ENCODE peak calls at places on chromosomes 2 and 18, in five cellular contexts. D is WERI-Rb-1, S is PC-3, Q is right atrium auricular region, J is cardiac fibroblast. M is an unnamed sample.

GRCh38 chr2:167602122-167602521 is 645.3 kb downstream of the STK39 start:
- DNase-seq in D (no peak), S (no peak), Q (no peak), J (no peak), M (no peak)

GRCh38 chr18:2883137-2883671 is 36.4 kb downstream of the EMILIN2 start:
- DNase-seq in D (no peak), S (no peak), Q (no peak), J (no peak), M (no peak)

GRCh38 chr2:184067502-184067901 is 530.8 kb upstream of the ZNF804A start:
- DNase-seq in D (no peak), S (peak; percentile 34), Q (no peak), J (no peak), M (no peak)

GRCh38 chr2:85288244-85288725 is 39.5 kb downstream of the TGOLN2 start:
- DNase-seq in D (peak; percentile 35), S (peak; percentile 88), Q (no peak), J (peak; percentile 39), M (no peak)

GRCh38 chr2:198376677-198377076 is 572.3 kb downstream of the PLCL1 start:
- DNase-seq in D (peak; percentile 21), S (peak; percentile 36), Q (no peak), J (no peak), M (no peak)

GRCh38 chr2:45342-46130 is 769 bp downstream of the FAM110C start:
- DNase-seq in D (no peak), S (peak; percentile 24), Q (no peak), J (no peak), M (no peak)

GRCh38 chr2:148122788-148123187 is 101.9 kb downstream of the MBD5 start:
- DNase-seq in D (no peak), S (peak; percentile 34), Q (no peak), J (peak; percentile 7), M (no peak)

GRCh38 chr2:221189431-221189830 is 382.7 kb downstream of the EPHA4 start:
- DNase-seq in D (peak; percentile 29), S (no peak), Q (no peak), J (no peak), M (no peak)

GRCh38 chr2:234632527-234633391 is 135.9 kb upstream of the ARL4C start:
- DNase-seq in D (no peak), S (peak; percentile 32), Q (no peak), J (peak; percentile 61), M (no peak)

GRCh38 chr2:195535911-195536522 is 121.0 kb upstream of the SLC39A10 start:
- DNase-seq in D (no peak), S (no peak), Q (no peak), J (no peak), M (peak; percentile 78)

GRCh38 chr2:44055664-44056063 is 59.9 kb upstream of the LRPPRC start:
- DNase-seq in D (peak; percentile 52), S (no peak), Q (no peak), J (no peak), M (no peak)

GRCh38 chr18:76772665-76773064 is 49.7 kb upstream of the ZNF236 start:
- DNase-seq in D (no peak), S (no peak), Q (no peak), J (no peak), M (no peak)

GRCh38 chr2:20223345-20224190 is 1.4 kb downstream of the SDC1 start:
- DNase-seq in D (peak; percentile 68), S (peak; percentile 54), Q (no peak), J (peak; percentile 55), M (no peak)

GRCh38 chr2:20224716-20225293 is at the start of gene SDC1:
- DNase-seq in D (peak; percentile 84), S (peak; percentile 67), Q (no peak), J (peak; percentile 48), M (no peak)

GRCh38 chr2:20226152-20226545 is 1.2 kb upstream of the SDC1 start:
- DNase-seq in D (peak; percentile 7), S (no peak), Q (no peak), J (no peak), M (no peak)

GRCh38 chr2:20224191-20224715 is 677 bp downstream of the SDC1 start:
- DNase-seq in D (peak; percentile 25), S (no peak), Q (no peak), J (no peak), M (no peak)

DNA sequence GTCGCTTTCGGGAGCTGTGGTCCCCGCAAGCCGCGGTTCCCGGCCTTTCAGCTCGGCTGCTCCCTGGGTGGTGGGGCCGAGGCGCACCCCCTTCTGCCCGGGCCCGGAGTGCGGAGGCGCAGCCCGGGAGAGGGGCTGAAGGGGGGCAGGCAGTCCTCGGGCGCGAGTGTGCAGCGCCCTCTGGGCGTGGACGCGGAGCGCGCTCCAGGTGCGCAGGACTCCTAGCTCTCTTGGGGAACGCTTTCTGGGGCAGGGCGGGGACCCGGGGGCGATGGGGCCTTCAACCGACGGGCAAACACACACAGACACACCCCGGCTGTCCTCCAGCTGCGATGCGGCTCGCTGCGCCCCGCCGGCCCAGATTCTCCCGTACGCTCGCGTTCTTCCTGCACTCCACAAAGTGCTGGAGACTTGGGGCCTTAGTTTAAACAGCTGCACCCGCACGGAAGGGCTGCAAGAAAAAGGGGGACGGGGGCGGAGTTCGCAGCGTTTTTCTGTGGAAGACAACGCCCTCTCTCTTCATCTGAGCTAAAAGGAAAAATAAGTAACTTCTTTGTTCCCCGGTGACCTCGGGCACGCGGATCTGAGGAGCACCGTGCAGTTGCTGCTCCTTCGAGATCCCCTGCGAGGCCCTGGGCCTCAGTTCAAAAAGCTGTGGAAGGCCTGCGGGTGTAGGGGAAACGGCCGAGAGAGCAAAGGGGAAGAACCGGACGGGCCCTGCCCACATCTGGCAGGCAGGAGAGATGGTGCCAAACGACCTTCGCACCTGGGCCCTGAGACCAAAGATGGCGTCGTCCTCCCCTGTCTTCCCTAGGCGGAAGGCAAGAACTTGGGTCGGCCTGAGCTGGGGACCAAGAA is 593 bp upstream of the SDC1 start:
- DNase-seq in D (peak; percentile 93), S (peak; percentile 78), Q (no peak), J (peak; percentile 46), M (no peak)
- TF ChIP-seq CTCF in D (peak; percentile 96), S (peak; percentile 72), Q (peak; percentile 37), J (peak; percentile 29), M (no peak)

DNA sequence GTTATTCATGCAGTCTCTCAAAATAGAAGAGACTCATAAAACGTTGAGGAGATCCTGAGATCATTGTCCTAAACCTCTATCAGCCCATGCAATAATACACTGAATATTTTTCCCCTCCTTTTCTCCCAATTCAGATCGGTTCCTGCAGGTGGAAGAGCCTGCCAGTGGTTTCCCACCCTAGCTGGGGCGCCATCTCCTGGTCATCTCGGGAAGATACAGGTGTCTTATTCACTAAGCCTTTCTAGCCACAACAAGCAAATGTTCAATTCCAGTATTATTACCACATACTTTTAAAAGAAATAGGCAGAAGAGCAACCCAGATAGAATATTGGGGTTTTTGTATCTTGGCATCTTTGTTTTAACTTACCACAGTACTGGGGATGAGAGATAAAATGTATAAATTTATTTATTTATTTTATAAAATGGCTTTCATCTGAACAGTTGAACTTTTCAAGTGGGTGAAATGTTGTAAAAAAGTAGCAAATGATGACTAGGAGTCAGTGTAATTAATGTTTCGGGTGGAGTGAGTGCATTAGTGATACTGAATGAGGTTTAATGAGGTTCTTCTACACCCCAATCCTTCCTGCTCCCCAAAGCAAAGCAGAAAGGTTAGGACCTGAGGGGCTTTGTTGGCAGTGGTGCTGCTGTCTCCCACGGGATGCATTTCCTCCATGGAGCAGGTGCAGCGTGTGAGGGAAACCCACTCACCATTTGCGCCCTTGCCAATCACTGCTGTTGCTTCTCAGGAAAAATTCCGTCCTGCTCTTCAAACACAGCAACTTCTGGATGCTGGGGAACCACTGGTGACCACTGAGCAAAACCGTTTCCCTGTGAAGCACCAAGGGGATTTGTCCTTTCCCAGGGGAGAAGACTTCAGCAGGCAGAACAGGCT is 147.1 kb upstream of the FHL2 start:
- DNase-seq in D (peak; percentile 76), S (peak; percentile 82), Q (peak; percentile 72), J (peak; percentile 71), M (no peak)
- TF ChIP-seq CTCF in D (peak; percentile 64), S (peak; percentile 91), Q (peak; percentile 79), J (peak; percentile 84), M (peak; percentile 85)

GRCh38 chr2:181294979-181295378 is 162.2 kb upstream of the ITGA4 start:
- DNase-seq in D (no peak), S (no peak), Q (no peak), J (no peak), M (no peak)
- TF ChIP-seq CTCF in D (no peak), S (no peak), Q (no peak), J (no peak), M (no peak)

GRCh38 chr2:219500135-219500534 is 1.4 kb downstream of the GMPPA start:
- DNase-seq in D (peak; percentile 38), S (peak; percentile 24), Q (no peak), J (no peak), M (no peak)
- TF ChIP-seq CTCF in D (peak; percentile 46), S (peak; percentile 50), Q (no peak), J (peak; percentile 30), M (no peak)

M was measured in CD14-positive monocyte.